ENCODE peak calls at places on chromosome 18, in seven cellular contexts. R, V, Z, C, P, F and I are unnamed samples.

GRCh38 chr18:9482790-9483189 is 7.5 kb downstream of the RALBP1 start:
- DNase-seq in Z (no peak), F (no peak), V (no peak), P (no peak), R (no peak), C (no peak), I (no peak)

GRCh38 chr18:34108206-34108605 is 116.5 kb downstream of the NOL4 start:
- DNase-seq in V (no peak), Z (no peak), F (no peak), R (no peak), P (no peak), C (no peak), I (no peak)

GRCh38 chr18:57844319-57844718 is 41.2 kb upstream of the ATP8B1 start:
- DNase-seq in V (no peak), P (no peak), R (no peak), C (no peak), F (no peak), Z (no peak), I (no peak)

GRCh38 chr18:79947881-79948610 is 3.4 kb downstream of the SLC66A2 start:
- DNase-seq in P (no peak), F (no peak), C (no peak), V (no peak), Z (no peak), R (no peak), I (no peak)

GRCh38 chr18:398866-399637 is 101.4 kb downstream of the COLEC12 start:
- DNase-seq in P (no peak), V (no peak), F (no peak), C (no peak), Z (peak; percentile 71), R (no peak), I (no peak)

GRCh38 chr18:75455249-75456183 is 28.0 kb upstream of the SMIM21 start:
- DNase-seq in C (no peak), F (peak; percentile 27), P (peak; percentile 33), Z (peak; percentile 64), V (no peak), R (no peak), I (no peak)

GRCh38 chr18:77062518-77063003 is 70.0 kb downstream of the MBP start:
- DNase-seq in P (no peak), Z (no peak), C (no peak), R (no peak), V (peak; percentile 85), F (peak; percentile 62), I (no peak)

GRCh38 chr18:21602302-21602592 is 1.7 kb upstream of the ESCO1 start:
- DNase-seq in R (no peak), C (no peak), Z (no peak), V (no peak), F (no peak), P (no peak), I (no peak)

GRCh38 chr18:76394780-76395476 is 100.1 kb downstream of the ZNF516 start:
- DNase-seq in C (no peak), F (peak; percentile 60), P (no peak), Z (no peak), V (no peak), R (no peak), I (no peak)